ENCODE peak calls at places on chromosomes 16 and 17, in four cellular contexts. H is A549, A is lower leg skin, L is IMR-90. U is an unnamed sample.

GRCh38 chr16:85835227-85835751 is 35.8 kb downstream of the COX4I1 start:
- DNase-seq in L (no peak), A (no peak), H (no peak), U (no peak)

GRCh38 chr16:23362460-23363317 is 60.6 kb downstream of the SCNN1B start:
- DNase-seq in A (peak), H (peak), L (no peak), U (no peak)

GRCh38 chr17:75625813-75626486 is 7.3 kb upstream of the SMIM5 start:
- DNase-seq in L (peak), A (no peak), H (peak), U (peak)

GRCh38 chr17:43068570-43069367 is 43.7 kb downstream of the RND2 start:
- DNase-seq in A (no peak), H (peak), L (no peak), U (peak)

GRCh38 chr16:82782715-82783251 is 156.0 kb downstream of the CDH13 start:
- DNase-seq in H (no peak), A (no peak), L (no peak), U (peak)

GRCh38 chr16:57640612-57641011 is 12.2 kb downstream of the ADGRG1 start:
- DNase-seq in A (no peak), H (no peak), L (no peak), U (no peak)

GRCh38 chr17:81591971-81592370 is 39.8 kb upstream of the FAAP100 start:
- DNase-seq in H (no peak), A (no peak), L (no peak), U (no peak)

GRCh38 chr17:62995377-62995885 is 29.4 kb downstream of the TANC2 start:
- DNase-seq in A (no peak), L (peak), H (peak), U (peak)

GRCh38 chr16:89170346-89171215 is 967 bp upstream of the CDH15 start:
- DNase-seq in A (no peak), L (no peak), H (peak), U (no peak)

GRCh38 chr16:71474864-71475263 is 12.8 kb upstream of the ZNF23 start:
- DNase-seq in L (peak), H (no peak), A (no peak), U (peak)

GRCh38 chr17:75626496-75627038 is 6.7 kb upstream of the SMIM5 start:
- DNase-seq in A (no peak), L (no peak), H (no peak), U (no peak)

GRCh38 chr16:57044931-57045693 is 47.3 kb upstream of the CPNE2 start:
- DNase-seq in L (peak), A (no peak), H (no peak), U (no peak)

GRCh38 chr17:40552806-40553693 is 12.2 kb downstream of the CCR7 start:
- DNase-seq in L (no peak), H (no peak), A (peak), U (no peak)

GRCh38 chr16:77406680-77407079 is 28.2 kb downstream of the ADAMTS18 start:
- DNase-seq in H (peak), A (no peak), L (peak), U (no peak)

GRCh38 chr16:87391950-87392822 is at the start of gene MAP1LC3B:
- DNase-seq in L (peak), A (peak), H (peak), U (peak)

GRCh38 chr17:64778367-64779290 is 116.5 kb upstream of the SMURF2 start:
- DNase-seq in H (no peak), A (peak), L (no peak), U (no peak)

GRCh38 chr17:78717431-78717980 is 64.6 kb downstream of the CYTH1 start:
- DNase-seq in H (peak), A (no peak), L (peak), U (peak)

GRCh38 chr16:88479795-88480760 is 27.0 kb downstream of the ZFPM1 start:
- DNase-seq in L (no peak), H (no peak), A (no peak), U (no peak)

GRCh38 chr17:62791235-62792121 is 16.6 kb downstream of the MARCHF10 start:
- DNase-seq in H (peak), A (peak), L (peak), U (peak)

GRCh38 chr16:75908718-75909117 is 182.4 kb upstream of the CPHXL start:
- DNase-seq in L (no peak), A (no peak), H (no peak), U (no peak)

GRCh38 chr16:78377312-78377711 is 277.9 kb downstream of the WWOX start:
- DNase-seq in A (no peak), L (no peak), H (no peak), U (no peak)

GRCh38 chr16:83215417-83216001 is 588.7 kb downstream of the CDH13 start:
- DNase-seq in H (peak), A (no peak), L (peak), U (peak)

GRCh38 chr16:53142823-53143568 is 88.2 kb downstream of the CHD9 start:
- DNase-seq in H (peak), L (peak), A (no peak), U (peak)

GRCh38 chr17:55155867-55156560 is 108.7 kb upstream of the HLF start:
- DNase-seq in L (no peak), H (no peak), A (no peak), U (no peak)

GRCh38 chr17:12789075-12789975 is at the start of gene ARHGAP44:
- DNase-seq in L (peak), A (peak), H (peak), U (peak)

GRCh38 chr17:83100220-83100852 is 20.9 kb downstream of the METRNL start:
- DNase-seq in H (no peak), L (no peak), A (no peak), U (no peak)

GRCh38 chr16:3074860-3075545 is 9.6 kb downstream of the IL32 start:
- DNase-seq in H (no peak), L (no peak), A (no peak), U (no peak)

GRCh38 chr17:53950858-53951250 is 128.1 kb downstream of the KIF2B start:
- DNase-seq in H (no peak), A (no peak), L (no peak), U (no peak)

GRCh38 chr17:64006361-64007088 is 8.4 kb downstream of the PRR29 start:
- DNase-seq in H (no peak), A (peak), L (no peak), U (no peak)

GRCh38 chr17:21041753-21042433 is 918 bp downstream of the USP22 start:
- DNase-seq in A (peak), H (peak), L (peak), U (peak)

GRCh38 chr17:34110315-34110714 is 144.8 kb upstream of the CCL2 start:
- DNase-seq in A (peak), L (no peak), H (no peak), U (no peak)

DNA sequence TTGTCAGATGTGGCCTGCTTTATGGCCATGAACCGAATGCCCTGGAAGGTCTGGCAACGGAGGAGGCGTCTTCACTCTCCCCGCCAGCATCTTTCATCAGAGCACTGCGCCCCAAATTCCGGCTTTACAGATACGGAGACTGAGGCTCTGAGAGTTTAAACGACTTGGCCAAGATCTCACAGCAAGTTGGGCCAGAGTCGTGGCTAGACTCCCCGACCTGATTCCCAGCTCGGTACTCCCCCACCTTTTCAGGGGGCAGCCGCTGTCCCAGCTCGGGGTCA is 1.7 kb downstream of the NGFR start:
- DNase-seq in H (no peak), L (no peak), A (no peak), U (no peak)
- H3K4me3 ChIP-seq in H (peak), L (no peak), A (peak), U (no peak)

GRCh38 chr17:59756236-59756818 is 48.9 kb downstream of the VMP1 start:
- DNase-seq in H (peak), L (peak), A (no peak), U (peak)

GRCh38 chr17:59753522-59754467 is 46.3 kb downstream of the VMP1 start:
- DNase-seq in H (peak), A (no peak), L (peak), U (peak)

GRCh38 chr17:59752446-59752845 is 45.0 kb downstream of the VMP1 start:
- DNase-seq in L (peak), A (no peak), H (no peak), U (no peak)

GRCh38 chr17:59752922-59753321 is 45.5 kb downstream of the VMP1 start:
- DNase-seq in A (no peak), H (no peak), L (no peak), U (no peak)

GRCh38 chr17:59754547-59754946 is 47.1 kb downstream of the VMP1 start:
- DNase-seq in A (no peak), H (peak), L (peak), U (peak)
- TF ChIP-seq CTCF in A (no peak), H (no peak), L (no peak), U (no peak)

DNA sequence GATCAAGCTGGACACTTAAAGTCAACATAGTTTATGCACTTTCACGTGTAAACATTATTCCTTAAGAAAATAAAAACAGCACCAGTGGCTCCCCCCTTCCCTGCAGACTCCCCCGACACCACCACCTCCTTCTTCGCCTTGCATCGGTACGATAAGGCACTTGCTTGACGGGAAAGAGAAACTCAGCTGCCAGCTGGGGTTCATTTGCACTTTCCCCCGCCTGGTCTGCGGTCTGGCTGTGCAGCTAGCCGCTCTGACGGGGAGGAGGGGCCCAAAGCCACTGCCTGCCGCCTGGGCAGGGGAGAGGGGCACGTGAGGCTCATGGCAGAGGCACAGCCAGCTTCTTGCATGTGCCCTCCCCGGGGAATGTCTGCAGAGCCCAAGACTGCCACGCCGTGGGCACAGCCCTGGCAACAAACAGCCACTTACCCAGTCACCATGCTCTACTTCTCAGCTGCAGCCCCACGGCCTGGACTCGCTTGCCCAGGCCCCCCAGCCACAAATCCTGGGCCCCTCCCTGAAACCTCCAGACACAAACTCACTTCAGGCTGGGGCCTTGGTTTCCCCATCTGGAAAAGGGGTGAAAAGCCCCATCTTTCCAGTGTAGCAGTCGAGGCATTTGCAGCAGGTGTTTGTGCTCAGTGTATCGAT is 16.5 kb upstream of the PRM1 start:
- DNase-seq in H (no peak), A (peak), L (peak), U (peak)
- H3K4me3 ChIP-seq in H (no peak), A (no peak), L (no peak), U (no peak)

GRCh38 chr17:2042355-2042929 is 620 bp downstream of the OVCA2 start:
- DNase-seq in A (no peak), L (no peak), H (peak), U (peak)
- TF ChIP-seq CTCF in A (no peak), L (peak), H (no peak), U (peak)

DNA sequence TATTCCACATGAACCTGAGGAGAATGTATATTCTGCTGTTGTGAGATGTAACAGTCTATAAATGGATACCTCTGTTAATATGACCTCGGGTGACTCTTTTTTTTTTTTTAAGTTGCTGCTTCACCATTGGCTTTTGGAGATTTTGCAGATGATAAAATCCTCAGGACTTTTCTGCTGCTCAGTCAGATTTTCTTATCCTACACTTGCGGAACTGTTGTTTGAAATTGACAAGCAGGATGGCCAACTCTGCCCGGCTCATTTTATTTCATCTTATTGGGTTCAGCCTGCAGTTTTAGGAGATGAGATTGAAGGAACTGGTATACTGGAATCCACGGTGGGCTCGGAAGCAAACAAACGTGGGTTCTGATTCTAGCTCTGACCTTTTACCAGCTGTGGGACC is 19.3 kb downstream of the IL4R start:
- DNase-seq in H (no peak), A (no peak), L (no peak), U (no peak)
- H3K4me3 ChIP-seq in H (no peak), A (no peak), L (no peak), U (no peak)